ENCODE peak calls at places on chromosomes 2 and 18, in nine cellular contexts. P, D, E, T, M, L, Q, S and N are unnamed samples.
A peak's percentile ranks its signal among the peaks of the same experiment; 100 is the strongest.

GRCh38 chr2:113148606-113149552 is 21.5 kb downstream of the IL1RN start:
- DNase-seq in P (no peak), D (no peak), E (no peak), T (no peak), M (no peak), L (no peak), Q (no peak), S (no peak), N (no peak)

GRCh38 chr2:156356006-156356764 is 23.7 kb upstream of the NR4A2 start:
- DNase-seq in P (no peak), D (no peak), E (no peak), T (no peak), M (no peak), L (no peak), Q (no peak), S (no peak), N (no peak)

GRCh38 chr18:23270999-23271680 is 135.9 kb downstream of the CABLES1 start:
- DNase-seq in P (no peak), D (no peak), E (no peak), T (no peak), M (no peak), L (no peak), Q (no peak), S (no peak), N (no peak)

GRCh38 chr2:11790228-11790627 is 43.8 kb downstream of the LPIN1 start:
- DNase-seq in P (no peak), D (no peak), E (no peak), T (no peak), M (no peak), L (no peak), Q (no peak), S (no peak), N (no peak)

GRCh38 chr18:48050176-48050575 is 119.7 kb upstream of the SMAD2 start:
- DNase-seq in P (no peak), D (no peak), E (no peak), T (no peak), M (no peak), L (no peak), Q (no peak), S (no peak), N (no peak)

GRCh38 chr2:215771241-215771640 is 242.1 kb downstream of the MREG start:
- DNase-seq in P (no peak), D (no peak), E (no peak), T (no peak), M (no peak), L (no peak), Q (no peak), S (no peak), N (no peak)

GRCh38 chr18:21831413-21831831 is 90.8 kb downstream of the MIB1 start:
- DNase-seq in P (no peak), D (peak; percentile 39), E (no peak), T (no peak), M (no peak), L (no peak), Q (no peak), S (no peak), N (no peak)

GRCh38 chr2:191486584-191487320 is 191.2 kb upstream of the NABP1 start:
- DNase-seq in P (no peak), D (no peak), E (no peak), T (peak; percentile 99), M (peak; percentile 69), L (no peak), Q (no peak), S (peak; percentile 98), N (no peak)

GRCh38 chr18:22223263-22223960 is 54.0 kb downstream of the GATA6 start:
- DNase-seq in P (peak; percentile 64), D (peak; percentile 91), E (peak; percentile 85), T (peak; percentile 94), M (peak; percentile 93), L (no peak), Q (peak; percentile 78), S (peak; percentile 15), N (no peak)

GRCh38 chr2:237863102-237863511 is 3.7 kb downstream of the RAMP1 start:
- DNase-seq in P (no peak), D (no peak), E (peak; percentile 28), T (no peak), M (no peak), L (no peak), Q (peak; percentile 26), S (no peak), N (no peak)

GRCh38 chr2:240820014-240820606 is at the start of gene KIF1A:
- DNase-seq in P (no peak), D (no peak), E (peak; percentile 91), T (no peak), M (no peak), L (no peak), Q (peak; percentile 46), S (no peak), N (no peak)

GRCh38 chr2:160076239-160076638 is 13.8 kb upstream of the PLA2R1 start:
- DNase-seq in P (no peak), D (no peak), E (no peak), T (no peak), M (no peak), L (no peak), Q (no peak), S (no peak), N (no peak)

GRCh38 chr18:37341473-37342086 is 224.0 kb downstream of the CELF4 start:
- DNase-seq in P (no peak), D (no peak), E (peak; percentile 59), T (no peak), M (no peak), L (no peak), Q (no peak), S (no peak), N (no peak)

GRCh38 chr18:8491516-8491915 is 117.7 kb upstream of the RAB12 start:
- DNase-seq in P (no peak), D (no peak), E (no peak), T (no peak), M (no peak), L (no peak), Q (no peak), S (no peak), N (no peak)

GRCh38 chr2:152523091-152523490 is 188.1 kb downstream of the FMNL2 start:
- DNase-seq in P (no peak), D (no peak), E (no peak), T (no peak), M (no peak), L (no peak), Q (no peak), S (no peak), N (no peak)

GRCh38 chr2:201406077-201406662 is 45.1 kb downstream of the TRAK2 start:
- DNase-seq in P (peak; percentile 9), D (no peak), E (no peak), T (no peak), M (no peak), L (no peak), Q (no peak), S (peak; percentile 78), N (no peak)

DNA sequence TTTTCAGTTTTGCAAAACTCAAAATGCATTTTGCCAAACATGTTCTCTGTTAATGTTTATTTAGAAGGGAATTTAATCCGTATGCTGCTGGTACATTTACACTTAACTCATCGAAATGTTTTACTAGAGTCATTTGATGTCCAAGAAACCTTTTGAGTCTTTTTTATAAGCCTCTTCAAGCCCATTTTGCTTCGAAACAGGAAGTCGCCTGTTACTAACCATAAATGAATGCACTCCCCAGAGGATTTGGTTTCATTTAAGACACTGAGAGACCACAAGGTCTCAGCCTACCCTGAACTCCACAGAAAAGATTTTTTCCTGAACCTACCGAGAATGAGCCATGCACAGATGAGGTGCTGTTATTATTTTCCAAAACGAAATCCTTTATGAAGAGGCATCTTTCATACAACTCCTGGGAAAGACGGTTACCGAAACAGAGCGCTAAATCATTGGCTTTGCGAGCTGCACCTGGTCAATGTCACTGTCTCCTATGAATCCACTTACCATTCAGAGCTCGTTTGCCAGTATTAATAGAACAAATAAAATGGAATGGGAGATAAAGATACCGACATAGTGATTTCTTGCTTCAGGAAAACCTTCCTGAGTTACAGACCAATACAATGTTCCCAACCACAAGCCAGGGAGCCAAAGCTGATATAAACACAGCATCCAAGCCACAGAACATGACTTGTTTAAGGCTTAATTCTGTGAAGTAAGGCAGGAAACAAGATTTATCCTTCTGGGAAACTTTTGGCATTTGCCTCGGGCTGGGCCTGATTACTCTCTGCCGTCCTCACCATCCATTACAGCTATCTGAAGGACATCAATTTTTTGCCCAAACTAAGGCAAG is 382.1 kb downstream of the OSR1 start:
- DNase-seq in P (no peak), D (peak; percentile 25), E (no peak), T (no peak), M (no peak), L (no peak), Q (no peak), S (peak; percentile 81), N (no peak)
- H3K4me3 ChIP-seq in P (no peak overlapping the region), D (peak overlapping the region; percentile 20), E (no peak overlapping the region), T (no peak overlapping the region), M (no peak overlapping the region), L (no peak overlapping the region), Q (no peak overlapping the region), S (peak overlapping the region; percentile 15), N (no peak overlapping the region)

GRCh38 chr2:206452242-206452641 is 8.9 kb downstream of the ADAM23 start:
- DNase-seq in P (no peak), D (no peak), E (no peak), T (no peak), M (no peak), L (no peak), Q (no peak), S (no peak), N (no peak)
- H3K4me3 ChIP-seq in P (no peak overlapping the region), D (no peak overlapping the region), E (no peak overlapping the region), T (no peak overlapping the region), M (no peak overlapping the region), L (no peak overlapping the region), Q (no peak overlapping the region), S (no peak overlapping the region), N (no peak overlapping the region)

GRCh38 chr2:23532311-23533013 is 147.5 kb downstream of the KLHL29 start:
- DNase-seq in P (no peak), D (no peak), E (no peak), T (no peak), M (no peak), L (no peak), Q (no peak), S (no peak), N (peak; percentile 70)
- H3K4me3 ChIP-seq in P (no peak overlapping the region), D (no peak overlapping the region), E (no peak overlapping the region), T (no peak overlapping the region), M (peak overlapping the region; percentile 15), L (peak overlapping the region; percentile 28), Q (no peak overlapping the region), S (no peak overlapping the region), N (peak overlapping the region; percentile 72)

GRCh38 chr2:219384083-219384713 is 3.5 kb downstream of the DNPEP start:
- DNase-seq in P (no peak), D (no peak), E (peak; percentile 73), T (no peak), M (no peak), L (no peak), Q (no peak), S (no peak), N (no peak)

GRCh38 chr2:219386532-219387280 is 1.0 kb downstream of the DNPEP start:
- DNase-seq in P (no peak), D (peak; percentile 35), E (no peak), T (no peak), M (no peak), L (peak; percentile 14), Q (no peak), S (no peak), N (peak; percentile 20)

GRCh38 chr2:219387284-219388126 is at the start of gene DNPEP:
- DNase-seq in P (peak; percentile 92), D (peak; percentile 92), E (peak; percentile 98), T (peak; percentile 12), M (peak; percentile 96), L (peak; percentile 91), Q (peak; percentile 97), S (peak; percentile 17), N (peak; percentile 97)

GRCh38 chr2:219384872-219385271 is 2.8 kb downstream of the DNPEP start:
- DNase-seq in P (no peak), D (no peak), E (no peak), T (no peak), M (no peak), L (no peak), Q (no peak), S (no peak), N (no peak)

GRCh38 chr2:219385958-219386520 is 1.7 kb downstream of the DNPEP start:
- DNase-seq in P (no peak), D (no peak), E (no peak), T (no peak), M (no peak), L (no peak), Q (no peak), S (no peak), N (no peak)
- H3K4me3 ChIP-seq in P (no peak overlapping the region), D (no peak overlapping the region), E (no peak overlapping the region), T (no peak overlapping the region), M (no peak overlapping the region), L (peak overlapping the region; percentile 71), Q (peak overlapping the region; percentile 86), S (no peak overlapping the region), N (no peak overlapping the region)